ENCODE peak calls at places on chromosomes 7 and 10, in four cellular contexts. G, C, K and V are unnamed samples. For H3K4me1, the result is how much of the 10 kb centered on the place peaks cover.

GRCh38 chr10:34959321-34959720 is 130.8 kb downstream of the CUL2 start:
- DNase-seq in K (no peak), G (no peak), C (no peak), V (peak)

GRCh38 chr10:35435824-35436223 is 99.5 kb downstream of the CCNY start:
- DNase-seq in C (no peak), K (no peak), G (no peak), V (no peak)

GRCh38 chr10:119243478-119243877 is 36.1 kb downstream of the GRK5 start:
- DNase-seq in C (no peak), K (no peak), G (no peak), V (no peak)

GRCh38 chr7:88485811-88486210 is 179.1 kb upstream of the STEAP4 start:
- DNase-seq in K (no peak), G (no peak), C (no peak), V (no peak)

GRCh38 chr10:122504551-122504950 is 43.2 kb downstream of the HTRA1 start:
- DNase-seq in G (peak), K (peak), C (peak), V (peak)

GRCh38 chr10:97196213-97197029 is 10.7 kb upstream of the SLIT1 start:
- DNase-seq in C (peak), K (no peak), G (peak), V (peak)

GRCh38 chr10:84097787-84098353 is 41.4 kb upstream of the GHITM start:
- DNase-seq in C (no peak), K (no peak), G (peak), V (no peak)

GRCh38 chr10:131886181-131886716 is 14.6 kb upstream of the PPP2R2D start:
- DNase-seq in G (no peak), K (no peak), C (no peak), V (peak)

GRCh38 chr7:158096582-158096981 is 491.0 kb downstream of the PTPRN2 start:
- DNase-seq in G (no peak), K (no peak), C (no peak), V (peak)

GRCh38 chr10:30186371-30186875 is 127.0 kb upstream of the JCAD start:
- DNase-seq in C (peak), G (no peak), K (no peak), V (no peak)

GRCh38 chr7:55187701-55188491 is 169.1 kb downstream of the EGFR start:
- DNase-seq in G (no peak), K (no peak), C (peak), V (no peak)

GRCh38 chr10:129047001-129047400 is 420.0 kb upstream of the MGMT start:
- DNase-seq in K (no peak), C (no peak), G (no peak), V (no peak)

GRCh38 chr10:102603946-102604345 is 40.3 kb upstream of the TRIM8 start:
- DNase-seq in C (no peak), G (no peak), K (no peak), V (no peak)

GRCh38 chr10:117942261-117942660 is 104.5 kb downstream of the RAB11FIP2 start:
- DNase-seq in C (no peak), K (no peak), G (no peak), V (no peak)

GRCh38 chr7:155256761-155257481 is 40.8 kb upstream of the INSIG1 start:
- DNase-seq in C (no peak), K (no peak), G (no peak), V (no peak)

DNA sequence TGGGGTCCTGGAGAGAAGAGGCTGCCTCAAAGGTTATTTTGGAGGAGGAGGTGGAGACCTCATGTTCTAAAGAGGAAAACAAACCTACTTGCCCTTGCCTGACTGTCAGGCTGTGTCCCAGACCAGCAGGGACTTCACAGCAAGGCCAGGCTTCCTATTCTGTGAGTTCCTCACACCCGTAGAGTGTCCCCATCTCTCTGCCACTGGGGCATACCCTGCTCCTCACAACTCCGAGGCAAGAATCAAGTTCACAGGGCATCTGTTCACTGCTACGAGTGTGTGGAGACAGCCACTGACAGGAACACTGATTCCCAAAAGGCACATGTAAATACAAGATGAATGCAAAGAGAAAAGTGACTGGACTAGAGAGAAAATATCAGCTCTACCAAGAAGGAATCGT is 38.0 kb downstream of the PDE1C start:
- DNase-seq in K (no peak), G (no peak), C (no peak), V (no peak)
- H3K4me1 ChIP-seq in K (under half), G (under half), C (under half), V (under half)

DNA sequence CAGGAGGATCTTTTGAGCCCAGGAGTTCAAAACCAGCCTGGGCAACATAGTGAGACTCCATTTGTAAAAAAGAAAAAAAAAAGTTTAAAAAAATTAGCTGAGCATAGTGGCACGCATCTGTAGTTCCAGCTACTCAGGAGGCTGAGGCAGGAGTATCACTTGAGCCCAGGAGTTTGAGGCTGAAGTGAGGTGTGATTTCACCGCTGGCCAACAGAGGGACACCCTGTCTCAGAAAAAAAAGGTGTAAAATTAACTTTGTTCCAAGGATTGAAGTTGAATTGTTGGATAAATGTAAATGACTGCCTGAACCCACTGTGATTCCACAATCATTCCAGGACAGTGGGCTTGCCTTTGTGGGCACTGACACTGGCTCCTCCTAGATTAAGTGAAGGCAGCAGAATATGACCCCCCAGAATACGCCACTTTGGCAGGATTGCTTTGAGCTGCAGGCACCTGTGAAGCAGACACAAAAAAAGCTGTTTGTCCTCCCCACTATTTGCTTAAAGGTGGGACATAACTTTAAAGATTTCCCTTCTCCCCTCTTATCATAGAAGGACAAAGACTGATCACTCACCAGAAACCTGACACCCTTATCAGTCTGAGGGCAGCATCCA is 57.2 kb upstream of the FOXI2 start:
- DNase-seq in G (no peak), K (no peak), C (no peak), V (no peak)
- TF ChIP-seq CTCF in G (peak), K (no peak), C (peak), V (no peak)

GRCh38 chr7:15839415-15840100 is 153.1 kb upstream of the MEOX2 start:
- DNase-seq in G (no peak), K (no peak), C (peak), V (peak)
- H3K4me3 ChIP-seq in G (no peak), K (peak), C (peak), V (peak)

GRCh38 chr7:100510437-100511239 is 26.9 kb downstream of the NYAP1 start:
- DNase-seq in K (no peak), C (no peak), G (no peak), V (no peak)

GRCh38 chr7:100506356-100506930 is 22.7 kb downstream of the NYAP1 start:
- DNase-seq in G (peak), C (no peak), K (no peak), V (no peak)

GRCh38 chr7:100509213-100509612 is 25.5 kb downstream of the NYAP1 start:
- DNase-seq in C (no peak), G (no peak), K (no peak), V (peak)

GRCh38 chr7:100503350-100503735 is 19.6 kb downstream of the NYAP1 start:
- DNase-seq in C (no peak), G (peak), K (no peak), V (no peak)

GRCh38 chr7:100504887-100505611 is 21.3 kb downstream of the NYAP1 start:
- DNase-seq in C (no peak), G (no peak), K (no peak), V (no peak)
- H3K4me1 ChIP-seq in C (under half), G (under half), K (under half), V (under half)

GRCh38 chr7:112183266-112183665 is 22.9 kb downstream of the DOCK4 start:
- DNase-seq in C (no peak), G (no peak), K (no peak), V (no peak)

GRCh38 chr7:112184455-112184854 is 21.7 kb downstream of the DOCK4 start:
- DNase-seq in G (no peak), C (no peak), K (no peak), V (no peak)

GRCh38 chr7:112182749-112183148 is 23.4 kb downstream of the DOCK4 start:
- DNase-seq in G (no peak), C (peak), K (no peak), V (peak)

GRCh38 chr7:112186300-112186699 is 19.9 kb downstream of the DOCK4 start:
- DNase-seq in C (no peak), G (no peak), K (no peak), V (no peak)

GRCh38 chr7:112185005-112185834 is 21.0 kb downstream of the DOCK4 start:
- DNase-seq in C (no peak), G (no peak), K (no peak), V (no peak)
- TF ChIP-seq CTCF in C (no peak), G (no peak), K (no peak), V (no peak)